ENCODE peak calls at places on chromosomes 5 and 9, in ten cellular contexts. G is naive B cell; D is natural killer cell; L is lower lobe of right lung; O is activated CD8-positive, alpha-beta memory T cell treated with anti-CD3 and anti-CD28 coated beads, Interleukin-2, amount 10 ng/mL, durations not matched to agents 7 days and 5 days; S is stimulated activated effector memory CD8-positive, alpha-beta T cell treated with anti-CD3 and anti-CD28 coated beads, Interleukin-12 subunit alpha, Interleukin-12 subunit beta, amount 100 ng/mL, for 72 hours; Q is left lung; W is esophagus mucosa; H is activated CD8-positive, alpha-beta T cell treated with anti-CD3 and anti-CD28 coated beads, Interleukin-2, amount 10 ng/mL, durations not matched to agents 7 days and 5 days; J is activated T-cell treated with anti-CD3 and anti-CD28 coated beads, Interleukin-2, amount 50 U/mL, for 4 hours. Z is an unnamed sample.

GRCh38 chr5:7849531-7850240 is 1.2 kb downstream of the CFAP90 start:
- ATAC-seq in H (peak), Q (peak), S (peak), J (peak), D (peak), G (peak), O (no peak), L (peak), W (peak), Z (peak)

GRCh38 chr5:110853267-110853666 is 114.5 kb downstream of the SLC25A46 start:
- ATAC-seq in O (no peak), L (no peak), S (no peak), G (no peak), D (no peak), W (peak), H (no peak), Q (peak), J (no peak), Z (no peak)

GRCh38 chr9:113590991-113591898 is 127.7 kb downstream of the RGS3 start:
- ATAC-seq in D (peak), S (peak), H (peak), J (peak), G (peak), L (peak), O (peak), W (peak), Q (peak), Z (peak)

GRCh38 chr9:96139592-96140251 is 162.3 kb downstream of the HSD17B3 start:
- ATAC-seq in H (no peak), D (no peak), Q (peak), L (peak), O (no peak), W (no peak), J (no peak), S (no peak), G (no peak), Z (no peak)

GRCh38 chr5:82176115-82176514 is 102.0 kb downstream of the RPS23 start:
- ATAC-seq in O (no peak), W (no peak), Q (no peak), J (no peak), D (no peak), S (no peak), G (no peak), L (no peak), H (no peak), Z (no peak)

GRCh38 chr9:129053020-129053419 is 16.6 kb downstream of the MIGA2 start:
- ATAC-seq in G (no peak), O (no peak), D (no peak), S (no peak), Q (peak), H (no peak), W (no peak), L (no peak), J (no peak), Z (no peak)

GRCh38 chr5:6496207-6496584 is 47.5 kb downstream of the UBE2QL1 start:
- ATAC-seq in H (no peak), L (no peak), J (peak), O (peak), S (peak), Q (no peak), D (no peak), W (no peak), G (no peak), Z (peak)

GRCh38 chr9:129330711-129331279 is 152.7 kb upstream of the IER5L start:
- ATAC-seq in J (peak), W (no peak), Q (no peak), H (no peak), L (no peak), D (no peak), O (no peak), G (peak), S (peak), Z (no peak)

GRCh38 chr9:93464876-93465275 is 11.5 kb upstream of the FAM120AOS start:
- ATAC-seq in S (no peak), G (peak), D (no peak), H (no peak), J (no peak), O (no peak), W (no peak), L (no peak), Q (no peak), Z (no peak)

GRCh38 chr9:134992755-134993124 is 75.0 kb upstream of the FCN1 start:
- ATAC-seq in J (no peak), G (no peak), O (no peak), H (no peak), D (no peak), Q (peak), S (no peak), L (peak), W (peak), Z (no peak)

GRCh38 chr9:110089681-110090370 is 118.1 kb downstream of the C9orf152 start:
- ATAC-seq in L (peak), G (no peak), J (no peak), O (no peak), D (no peak), W (no peak), S (no peak), H (no peak), Q (peak), Z (no peak)

GRCh38 chr5:75351058-75351926 is 14.3 kb downstream of the HMGCR start:
- ATAC-seq in G (no peak), W (no peak), D (no peak), Q (no peak), S (peak), O (peak), H (peak), J (peak), L (no peak), Z (peak)

GRCh38 chr9:133107245-133107722 is 13.8 kb downstream of the RALGDS start:
- ATAC-seq in W (no peak), O (no peak), S (no peak), G (no peak), D (no peak), J (no peak), L (no peak), H (no peak), Q (no peak), Z (no peak)

GRCh38 chr5:111735829-111736228 is 21.2 kb downstream of the NREP start:
- ATAC-seq in S (peak), L (peak), W (peak), H (no peak), Q (peak), G (no peak), J (peak), D (no peak), O (no peak), Z (peak)

GRCh38 chr9:123637596-123637939 is 281.6 kb downstream of the CRB2 start:
- ATAC-seq in S (no peak), W (no peak), J (no peak), G (peak), D (peak), H (peak), L (peak), Q (peak), O (peak), Z (no peak)

GRCh38 chr5:149427374-149427773 is 48.3 kb upstream of the IL17B start:
- ATAC-seq in O (no peak), Q (no peak), J (no peak), G (no peak), H (no peak), W (no peak), L (no peak), S (no peak), D (no peak), Z (no peak)

GRCh38 chr5:33297760-33298216 is 143.0 kb upstream of the TARS1 start:
- ATAC-seq in H (no peak), D (no peak), Q (no peak), L (no peak), W (no peak), S (no peak), J (no peak), O (no peak), G (no peak), Z (no peak)

GRCh38 chr9:69599232-69599971 is 72.8 kb downstream of the APBA1 start:
- ATAC-seq in H (no peak), W (no peak), J (no peak), S (no peak), G (no peak), O (no peak), L (peak), D (no peak), Q (peak), Z (no peak)

GRCh38 chr5:62587737-62588136 is 9.1 kb downstream of the LRRC70 start:
- ATAC-seq in H (peak), L (no peak), W (no peak), S (peak), G (no peak), D (no peak), J (no peak), O (peak), Q (no peak), Z (no peak)

GRCh38 chr5:123124495-123125171 is 35.6 kb downstream of the PRDM6 start:
- ATAC-seq in G (no peak), O (no peak), W (no peak), S (no peak), H (no peak), D (no peak), Q (peak), L (no peak), J (no peak), Z (no peak)

GRCh38 chr5:145853952-145854351 is 18.8 kb upstream of the PRELID2 start:
- ATAC-seq in Q (no peak), D (no peak), W (no peak), J (no peak), S (no peak), H (no peak), L (no peak), O (no peak), G (no peak), Z (no peak)

GRCh38 chr5:142743677-142744441 is 26.3 kb upstream of the ARHGAP26 start:
- ATAC-seq in L (peak), H (no peak), J (no peak), W (no peak), G (no peak), S (no peak), D (no peak), O (no peak), Q (no peak), Z (no peak)

GRCh38 chr5:90201923-90202322 is 207.6 kb downstream of the CETN3 start:
- ATAC-seq in O (no peak), S (no peak), L (no peak), G (no peak), D (no peak), Q (no peak), H (no peak), W (peak), J (no peak), Z (no peak)

GRCh38 chr9:34651876-34652602 is at the start of gene IL11RA:
- ATAC-seq in H (no peak), G (no peak), O (peak), Q (peak), L (peak), W (peak), J (peak), S (peak), D (peak), Z (peak)

GRCh38 chr5:169803077-169803981 is 166.3 kb downstream of the DOCK2 start:
- ATAC-seq in J (no peak), H (no peak), W (no peak), O (no peak), D (no peak), G (no peak), L (peak), Q (peak), S (no peak), Z (no peak)

GRCh38 chr9:114914139-114914538 is 16.3 kb downstream of the TNFSF8 start:
- ATAC-seq in D (no peak), J (no peak), G (no peak), O (no peak), S (no peak), W (no peak), L (no peak), Q (no peak), H (no peak), Z (no peak)